ENCODE peak calls at places on chromosomes 5 and 9, in four cellular contexts. One of them, this sample, is unnamed. For H3K9me3, the result is how much of the 10 kb centered on the place peaks cover.

GRCh38 chr9:98796364-98797101 is at the start of gene ANKS6:
- DNase-seq in heart left ventricle: peak
- DNase-seq in uterus: peak
- DNase-seq in tibial artery: peak
- DNase-seq in this sample: peak

GRCh38 chr9:14478175-14479165 is 164.5 kb upstream of the NFIB start:
- DNase-seq in heart left ventricle: no peak
- DNase-seq in uterus: no peak
- DNase-seq in tibial artery: no peak
- DNase-seq in this sample: no peak

GRCh38 chr5:137735531-137736284 is at the start of gene KLHL3:
- DNase-seq in heart left ventricle: no peak
- DNase-seq in uterus: peak
- DNase-seq in tibial artery: peak
- DNase-seq in this sample: peak

GRCh38 chr9:110623462-110624025 is 44.0 kb upstream of the SVEP1 start:
- DNase-seq in heart left ventricle: no peak
- DNase-seq in uterus: peak
- DNase-seq in tibial artery: no peak
- DNase-seq in this sample: peak

GRCh38 chr5:148796931-148797330 is 29.5 kb upstream of the ADRB2 start:
- DNase-seq in heart left ventricle: no peak
- DNase-seq in uterus: no peak
- DNase-seq in tibial artery: no peak
- DNase-seq in this sample: no peak

GRCh38 chr5:73045623-73046022 is 74.8 kb upstream of the TMEM171 start:
- DNase-seq in heart left ventricle: no peak
- DNase-seq in uterus: no peak
- DNase-seq in tibial artery: no peak
- DNase-seq in this sample: no peak

GRCh38 chr5:157497875-157498611 is 38.0 kb downstream of the NIPAL4 start:
- DNase-seq in heart left ventricle: no peak
- DNase-seq in uterus: no peak
- DNase-seq in tibial artery: no peak
- DNase-seq in this sample: no peak

GRCh38 chr9:36074870-36075532 is 38.3 kb downstream of the RECK start:
- DNase-seq in heart left ventricle: no peak
- DNase-seq in uterus: peak
- DNase-seq in tibial artery: peak
- DNase-seq in this sample: peak

GRCh38 chr9:117214416-117214815 is 200.4 kb downstream of the ASTN2 start:
- DNase-seq in heart left ventricle: no peak
- DNase-seq in uterus: no peak
- DNase-seq in tibial artery: no peak
- DNase-seq in this sample: no peak

GRCh38 chr9:114030364-114030763 is 47.7 kb downstream of the AMBP start:
- DNase-seq in heart left ventricle: no peak
- DNase-seq in uterus: peak
- DNase-seq in tibial artery: peak
- DNase-seq in this sample: no peak

GRCh38 chr9:27726244-27727141 is 153.2 kb upstream of the C9orf72 start:
- DNase-seq in heart left ventricle: no peak
- DNase-seq in uterus: peak
- DNase-seq in tibial artery: no peak
- DNase-seq in this sample: peak

GRCh38 chr5:94469889-94470288 is 148.5 kb downstream of the KIAA0825 start:
- DNase-seq in heart left ventricle: no peak
- DNase-seq in uterus: no peak
- DNase-seq in tibial artery: no peak
- DNase-seq in this sample: no peak

GRCh38 chr9:114799441-114799840 is 6.4 kb downstream of the TNFSF15 start:
- DNase-seq in heart left ventricle: no peak
- DNase-seq in uterus: no peak
- DNase-seq in tibial artery: no peak
- DNase-seq in this sample: peak

GRCh38 chr5:84301535-84301934 is 83.1 kb downstream of the EDIL3 start:
- DNase-seq in heart left ventricle: no peak
- DNase-seq in uterus: no peak
- DNase-seq in tibial artery: no peak
- DNase-seq in this sample: no peak

GRCh38 chr9:101601904-101602765 is 7.4 kb upstream of the PPP3R2 start:
- DNase-seq in heart left ventricle: no peak
- DNase-seq in uterus: no peak
- DNase-seq in tibial artery: no peak
- DNase-seq in this sample: peak

GRCh38 chr9:105278751-105279150 is 34.3 kb downstream of the SLC44A1 start:
- DNase-seq in heart left ventricle: no peak
- DNase-seq in uterus: no peak
- DNase-seq in tibial artery: no peak
- DNase-seq in this sample: no peak

GRCh38 chr5:64632251-64632650 is 58.1 kb upstream of the SHISAL2B start:
- DNase-seq in heart left ventricle: no peak
- DNase-seq in uterus: no peak
- DNase-seq in tibial artery: no peak
- DNase-seq in this sample: no peak

GRCh38 chr9:16157216-16157615 is 604.4 kb downstream of the CCDC171 start:
- DNase-seq in heart left ventricle: no peak
- DNase-seq in uterus: no peak
- DNase-seq in tibial artery: no peak
- DNase-seq in this sample: no peak

GRCh38 chr5:35248843-35249780 is 18.8 kb upstream of the PRLR start:
- DNase-seq in heart left ventricle: no peak
- DNase-seq in uterus: no peak
- DNase-seq in tibial artery: no peak
- DNase-seq in this sample: no peak

GRCh38 chr5:74945561-74946165 is 79.5 kb upstream of the FAM169A start:
- DNase-seq in heart left ventricle: no peak
- DNase-seq in uterus: no peak
- DNase-seq in tibial artery: no peak
- DNase-seq in this sample: no peak

GRCh38 chr5:126338516-126339153 is 84.6 kb upstream of the GRAMD2B start:
- DNase-seq in heart left ventricle: no peak
- DNase-seq in uterus: no peak
- DNase-seq in tibial artery: no peak
- DNase-seq in this sample: no peak

GRCh38 chr5:168314735-168315411 is 23.4 kb downstream of the WWC1 start:
- DNase-seq in heart left ventricle: no peak
- DNase-seq in uterus: no peak
- DNase-seq in tibial artery: no peak
- DNase-seq in this sample: peak

GRCh38 chr5:138467711-138468132 is 2.4 kb downstream of the EGR1 start:
- DNase-seq in heart left ventricle: no peak
- DNase-seq in uterus: no peak
- DNase-seq in tibial artery: no peak
- DNase-seq in this sample: no peak

GRCh38 chr5:149549461-149550266 is 1.6 kb downstream of the CSNK1A1 start:
- DNase-seq in heart left ventricle: no peak
- DNase-seq in uterus: no peak
- DNase-seq in tibial artery: no peak
- DNase-seq in this sample: peak

GRCh38 chr9:40913096-40913719 is 215.3 kb downstream of the FOXD4L6 start:
- DNase-seq in heart left ventricle: no peak
- DNase-seq in uterus: no peak
- DNase-seq in tibial artery: no peak
- DNase-seq in this sample: no peak
- H3K9me3 ChIP-seq in heart left ventricle: half or more
- H3K9me3 ChIP-seq in uterus: half or more
- H3K9me3 ChIP-seq in tibial artery: under half
- H3K9me3 ChIP-seq in this sample: half or more

DNA sequence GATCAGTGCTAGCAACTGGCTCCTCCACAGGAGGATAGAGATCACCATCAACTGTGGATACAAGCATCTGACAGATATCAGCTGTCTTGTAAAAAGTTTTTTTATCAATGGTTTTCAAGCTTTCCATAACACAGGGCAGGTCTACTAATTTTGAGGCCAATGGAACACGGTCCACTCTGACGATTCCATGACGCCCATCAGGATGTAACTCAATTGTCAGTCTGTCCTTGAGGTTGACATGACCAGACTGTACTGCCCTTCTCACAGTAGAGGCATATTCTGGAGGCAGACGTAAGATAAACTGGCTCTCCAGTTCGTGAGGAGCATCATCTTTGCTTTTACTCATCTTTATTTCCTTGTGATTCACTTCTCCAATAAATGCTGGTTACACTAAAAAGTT is 885 bp downstream of the TAF7 start:
- DNase-seq in heart left ventricle: no peak
- DNase-seq in uterus: no peak
- DNase-seq in tibial artery: no peak
- DNase-seq in this sample: no peak
- H3K9me3 ChIP-seq in heart left ventricle: half or more
- H3K9me3 ChIP-seq in uterus: half or more
- H3K9me3 ChIP-seq in tibial artery: under half
- H3K9me3 ChIP-seq in this sample: half or more

GRCh38 chr5:3222924-3223323 is 372.7 kb upstream of the IRX1 start:
- DNase-seq in heart left ventricle: no peak
- DNase-seq in uterus: no peak
- DNase-seq in tibial artery: no peak
- DNase-seq in this sample: no peak
- H3K9me3 ChIP-seq in heart left ventricle: under half
- H3K9me3 ChIP-seq in uterus: under half
- H3K9me3 ChIP-seq in tibial artery: under half
- H3K9me3 ChIP-seq in this sample: under half

GRCh38 chr5:132667761-132668705 is 5.8 kb upstream of the IL4 start:
- DNase-seq in heart left ventricle: no peak
- DNase-seq in uterus: no peak
- DNase-seq in tibial artery: no peak
- DNase-seq in this sample: no peak
- H3K9me3 ChIP-seq in heart left ventricle: under half
- H3K9me3 ChIP-seq in uterus: under half
- H3K9me3 ChIP-seq in tibial artery: under half
- H3K9me3 ChIP-seq in this sample: under half

GRCh38 chr5:131926168-131926567 is 19.3 kb downstream of the MEIKIN start:
- DNase-seq in heart left ventricle: no peak
- DNase-seq in uterus: no peak
- DNase-seq in tibial artery: no peak
- DNase-seq in this sample: no peak

GRCh38 chr5:131932235-131932634 is 13.2 kb downstream of the MEIKIN start:
- DNase-seq in heart left ventricle: no peak
- DNase-seq in uterus: no peak
- DNase-seq in tibial artery: no peak
- DNase-seq in this sample: no peak

GRCh38 chr5:131928957-131929356 is 16.5 kb downstream of the MEIKIN start:
- DNase-seq in heart left ventricle: no peak
- DNase-seq in uterus: no peak
- DNase-seq in tibial artery: no peak
- DNase-seq in this sample: no peak
- H3K9me3 ChIP-seq in heart left ventricle: half or more
- H3K9me3 ChIP-seq in uterus: under half
- H3K9me3 ChIP-seq in tibial artery: under half
- H3K9me3 ChIP-seq in this sample: under half

GRCh38 chr9:138085568-138085967 is 208.0 kb downstream of the CACNA1B start:
- DNase-seq in heart left ventricle: no peak
- DNase-seq in uterus: no peak
- DNase-seq in tibial artery: no peak
- DNase-seq in this sample: no peak
- H3K9me3 ChIP-seq in heart left ventricle: under half
- H3K9me3 ChIP-seq in uterus: under half
- H3K9me3 ChIP-seq in tibial artery: under half
- H3K9me3 ChIP-seq in this sample: under half

DNA sequence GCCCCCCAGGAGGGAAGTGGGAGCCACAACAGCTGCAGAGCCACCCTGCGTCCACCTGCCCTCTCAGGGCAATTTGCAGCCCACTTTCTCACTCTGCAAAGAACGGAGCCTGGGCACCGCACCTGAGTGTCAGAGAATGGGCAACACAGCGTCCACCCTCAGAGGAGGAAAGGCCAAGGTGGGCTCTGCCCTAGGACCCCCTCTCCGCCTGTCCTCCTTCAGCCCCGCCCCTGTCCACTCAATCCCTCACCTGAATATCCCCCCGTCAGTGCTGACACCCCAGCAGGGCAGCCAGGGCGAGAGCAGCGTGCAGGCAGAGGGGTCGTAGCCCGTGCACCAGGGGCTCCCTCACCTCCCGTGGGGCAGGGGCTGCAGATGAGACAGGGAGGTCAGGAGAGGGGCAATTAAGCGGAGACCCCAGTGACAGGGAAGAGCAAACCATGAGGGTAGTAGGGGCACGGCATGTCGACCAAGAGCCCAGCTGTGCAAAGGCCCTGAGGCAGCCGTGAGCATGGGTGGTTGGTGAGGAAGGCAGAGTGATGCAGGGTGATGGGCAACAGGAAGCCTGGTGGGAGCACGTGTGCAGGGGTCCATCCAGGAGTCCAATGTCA is 140.3 kb downstream of the OLFM1 start:
- DNase-seq in heart left ventricle: peak
- DNase-seq in uterus: no peak
- DNase-seq in tibial artery: no peak
- DNase-seq in this sample: peak
- H3K9me3 ChIP-seq in heart left ventricle: under half
- H3K9me3 ChIP-seq in uterus: under half
- H3K9me3 ChIP-seq in tibial artery: under half
- H3K9me3 ChIP-seq in this sample: under half

GRCh38 chr5:140424135-140424534 is 22.5 kb downstream of the ANKHD1 start:
- DNase-seq in heart left ventricle: no peak
- DNase-seq in uterus: no peak
- DNase-seq in tibial artery: no peak
- DNase-seq in this sample: no peak
- H3K9me3 ChIP-seq in heart left ventricle: under half
- H3K9me3 ChIP-seq in uterus: under half
- H3K9me3 ChIP-seq in tibial artery: under half
- H3K9me3 ChIP-seq in this sample: under half

GRCh38 chr5:644971-645370 is 32.8 kb downstream of the CEP72 start:
- DNase-seq in heart left ventricle: no peak
- DNase-seq in uterus: no peak
- DNase-seq in tibial artery: no peak
- DNase-seq in this sample: no peak
- H3K9me3 ChIP-seq in heart left ventricle: under half
- H3K9me3 ChIP-seq in uterus: under half
- H3K9me3 ChIP-seq in tibial artery: under half
- H3K9me3 ChIP-seq in this sample: under half